ENCODE peak calls at places on chromosomes 4 and X, in six cellular contexts. One of them, this sample, is unnamed.

GRCh38 chr4:169251291-169252235 is 19.2 kb downstream of the SH3RF1 start:
- DNase-seq in left ventricle myocardium inferior: no peak
- DNase-seq in pancreas: no peak
- DNase-seq in foreskin fibroblast: no peak
- DNase-seq in cardiac fibroblast: no peak
- DNase-seq in cardiac muscle cell: no peak
- DNase-seq in this sample: no peak

GRCh38 chr4:5635826-5636196 is 72.5 kb downstream of the EVC2 start:
- DNase-seq in left ventricle myocardium inferior: no peak
- DNase-seq in pancreas: no peak
- DNase-seq in foreskin fibroblast: peak
- DNase-seq in cardiac fibroblast: peak
- DNase-seq in cardiac muscle cell: peak
- DNase-seq in this sample: no peak

GRCh38 chr4:102308032-102308799 is 37.1 kb downstream of the SLC39A8 start:
- DNase-seq in left ventricle myocardium inferior: no peak
- DNase-seq in pancreas: no peak
- DNase-seq in foreskin fibroblast: peak
- DNase-seq in cardiac fibroblast: peak
- DNase-seq in cardiac muscle cell: peak
- DNase-seq in this sample: no peak

GRCh38 chr4:153634737-153635353 is 49.2 kb upstream of the TLR2 start:
- DNase-seq in left ventricle myocardium inferior: no peak
- DNase-seq in pancreas: no peak
- DNase-seq in foreskin fibroblast: peak
- DNase-seq in cardiac fibroblast: peak
- DNase-seq in cardiac muscle cell: peak
- DNase-seq in this sample: no peak

GRCh38 chr4:124783847-124784246 is 71.3 kb upstream of the ANKRD50 start:
- DNase-seq in left ventricle myocardium inferior: no peak
- DNase-seq in pancreas: no peak
- DNase-seq in foreskin fibroblast: peak
- DNase-seq in cardiac fibroblast: peak
- DNase-seq in cardiac muscle cell: no peak
- DNase-seq in this sample: no peak

GRCh38 chr4:102867278-102868152 is 1.3 kb upstream of the CISD2 start:
- DNase-seq in left ventricle myocardium inferior: no peak
- DNase-seq in pancreas: no peak
- DNase-seq in foreskin fibroblast: no peak
- DNase-seq in cardiac fibroblast: no peak
- DNase-seq in cardiac muscle cell: no peak
- DNase-seq in this sample: no peak

GRCh38 chr4:89365375-89366170 is 58.0 kb upstream of the GPRIN3 start:
- DNase-seq in left ventricle myocardium inferior: no peak
- DNase-seq in pancreas: no peak
- DNase-seq in foreskin fibroblast: no peak
- DNase-seq in cardiac fibroblast: no peak
- DNase-seq in cardiac muscle cell: no peak
- DNase-seq in this sample: no peak

GRCh38 chr4:93199492-93199891 is 629.1 kb upstream of the ATOH1 start:
- DNase-seq in left ventricle myocardium inferior: no peak
- DNase-seq in pancreas: no peak
- DNase-seq in foreskin fibroblast: peak
- DNase-seq in cardiac fibroblast: peak
- DNase-seq in cardiac muscle cell: peak
- DNase-seq in this sample: no peak

GRCh38 chrX:116379854-116380253 is 56.6 kb upstream of the SLC6A14 start:
- DNase-seq in left ventricle myocardium inferior: peak
- DNase-seq in pancreas: no peak
- DNase-seq in foreskin fibroblast: peak
- DNase-seq in cardiac fibroblast: peak
- DNase-seq in cardiac muscle cell: peak
- DNase-seq in this sample: no peak

GRCh38 chrX:151704023-151704663 is 8.9 kb downstream of the PRRG3 start:
- DNase-seq in left ventricle myocardium inferior: no peak
- DNase-seq in pancreas: no peak
- DNase-seq in foreskin fibroblast: no peak
- DNase-seq in cardiac fibroblast: no peak
- DNase-seq in cardiac muscle cell: no peak
- DNase-seq in this sample: no peak

GRCh38 chrX:40651620-40652223 is 4.4 kb upstream of the CXorf38 start:
- DNase-seq in left ventricle myocardium inferior: peak
- DNase-seq in pancreas: peak
- DNase-seq in foreskin fibroblast: peak
- DNase-seq in cardiac fibroblast: peak
- DNase-seq in cardiac muscle cell: peak
- DNase-seq in this sample: peak

GRCh38 chr4:139841464-139842195 is 176.0 kb downstream of the MGST2 start:
- DNase-seq in left ventricle myocardium inferior: no peak
- DNase-seq in pancreas: peak
- DNase-seq in foreskin fibroblast: no peak
- DNase-seq in cardiac fibroblast: no peak
- DNase-seq in cardiac muscle cell: no peak
- DNase-seq in this sample: no peak

GRCh38 chrX:124257924-124258706 is 74.3 kb upstream of the TEX13D start:
- DNase-seq in left ventricle myocardium inferior: no peak
- DNase-seq in pancreas: no peak
- DNase-seq in foreskin fibroblast: peak
- DNase-seq in cardiac fibroblast: no peak
- DNase-seq in cardiac muscle cell: no peak
- DNase-seq in this sample: peak

GRCh38 chr4:125432078-125432477 is 117.3 kb downstream of the FAT4 start:
- DNase-seq in left ventricle myocardium inferior: peak
- DNase-seq in pancreas: no peak
- DNase-seq in foreskin fibroblast: peak
- DNase-seq in cardiac fibroblast: peak
- DNase-seq in cardiac muscle cell: peak
- DNase-seq in this sample: no peak

GRCh38 chr4:112029642-112030235 is 115.5 kb upstream of the FAM241A start:
- DNase-seq in left ventricle myocardium inferior: no peak
- DNase-seq in pancreas: no peak
- DNase-seq in foreskin fibroblast: peak
- DNase-seq in cardiac fibroblast: no peak
- DNase-seq in cardiac muscle cell: no peak
- DNase-seq in this sample: no peak

GRCh38 chrX:107628662-107629532 is 587 bp downstream of the PRPS1 start:
- DNase-seq in left ventricle myocardium inferior: peak
- DNase-seq in pancreas: peak
- DNase-seq in foreskin fibroblast: peak
- DNase-seq in cardiac fibroblast: peak
- DNase-seq in cardiac muscle cell: peak
- DNase-seq in this sample: peak

GRCh38 chrX:55450259-55450658 is 1.7 kb upstream of the MAGEH1 start:
- DNase-seq in left ventricle myocardium inferior: no peak
- DNase-seq in pancreas: no peak
- DNase-seq in foreskin fibroblast: peak
- DNase-seq in cardiac fibroblast: peak
- DNase-seq in cardiac muscle cell: peak
- DNase-seq in this sample: no peak

GRCh38 chr4:109441858-109442480 is 8.4 kb downstream of the SEC24B start:
- DNase-seq in left ventricle myocardium inferior: no peak
- DNase-seq in pancreas: no peak
- DNase-seq in foreskin fibroblast: peak
- DNase-seq in cardiac fibroblast: no peak
- DNase-seq in cardiac muscle cell: no peak
- DNase-seq in this sample: no peak

GRCh38 chr4:41137879-41138278 is 76.5 kb downstream of the APBB2 start:
- DNase-seq in left ventricle myocardium inferior: no peak
- DNase-seq in pancreas: no peak
- DNase-seq in foreskin fibroblast: no peak
- DNase-seq in cardiac fibroblast: no peak
- DNase-seq in cardiac muscle cell: no peak
- DNase-seq in this sample: no peak

GRCh38 chr4:153079824-153080486 is 124.3 kb upstream of the TRIM2 start:
- DNase-seq in left ventricle myocardium inferior: no peak
- DNase-seq in pancreas: no peak
- DNase-seq in foreskin fibroblast: no peak
- DNase-seq in cardiac fibroblast: no peak
- DNase-seq in cardiac muscle cell: peak
- DNase-seq in this sample: no peak

GRCh38 chr4:115629270-115629669 is 515.9 kb upstream of the NDST4 start:
- DNase-seq in left ventricle myocardium inferior: no peak
- DNase-seq in pancreas: no peak
- DNase-seq in foreskin fibroblast: no peak
- DNase-seq in cardiac fibroblast: no peak
- DNase-seq in cardiac muscle cell: no peak
- DNase-seq in this sample: no peak

GRCh38 chr4:70533791-70534190 is 15.4 kb downstream of the AMTN start:
- DNase-seq in left ventricle myocardium inferior: no peak
- DNase-seq in pancreas: no peak
- DNase-seq in foreskin fibroblast: no peak
- DNase-seq in cardiac fibroblast: no peak
- DNase-seq in cardiac muscle cell: no peak
- DNase-seq in this sample: no peak

GRCh38 chr4:70530997-70531396 is 12.6 kb downstream of the AMTN start:
- DNase-seq in left ventricle myocardium inferior: no peak
- DNase-seq in pancreas: no peak
- DNase-seq in foreskin fibroblast: no peak
- DNase-seq in cardiac fibroblast: no peak
- DNase-seq in cardiac muscle cell: no peak
- DNase-seq in this sample: no peak

GRCh38 chr4:70533211-70533610 is 14.8 kb downstream of the AMTN start:
- DNase-seq in left ventricle myocardium inferior: no peak
- DNase-seq in pancreas: no peak
- DNase-seq in foreskin fibroblast: no peak
- DNase-seq in cardiac fibroblast: no peak
- DNase-seq in cardiac muscle cell: no peak
- DNase-seq in this sample: no peak

GRCh38 chr4:70531981-70532380 is 13.6 kb downstream of the AMTN start:
- DNase-seq in left ventricle myocardium inferior: no peak
- DNase-seq in pancreas: no peak
- DNase-seq in foreskin fibroblast: no peak
- DNase-seq in cardiac fibroblast: no peak
- DNase-seq in cardiac muscle cell: no peak
- DNase-seq in this sample: no peak
- TF ChIP-seq CTCF in left ventricle myocardium inferior: no peak
- TF ChIP-seq CTCF in pancreas: no peak
- TF ChIP-seq CTCF in foreskin fibroblast: no peak
- TF ChIP-seq CTCF in cardiac fibroblast: peak
- TF ChIP-seq CTCF in cardiac muscle cell: no peak
- TF ChIP-seq CTCF in this sample: no peak

GRCh38 chrX:114717921-114718320 is 134.0 kb downstream of the HTR2C start:
- DNase-seq in left ventricle myocardium inferior: no peak
- DNase-seq in pancreas: no peak
- DNase-seq in foreskin fibroblast: no peak
- DNase-seq in cardiac fibroblast: no peak
- DNase-seq in cardiac muscle cell: no peak
- DNase-seq in this sample: peak
- TF ChIP-seq CTCF in left ventricle myocardium inferior: no peak
- TF ChIP-seq CTCF in pancreas: no peak
- TF ChIP-seq CTCF in foreskin fibroblast: peak
- TF ChIP-seq CTCF in cardiac fibroblast: peak
- TF ChIP-seq CTCF in cardiac muscle cell: peak
- TF ChIP-seq CTCF in this sample: no peak

DNA sequence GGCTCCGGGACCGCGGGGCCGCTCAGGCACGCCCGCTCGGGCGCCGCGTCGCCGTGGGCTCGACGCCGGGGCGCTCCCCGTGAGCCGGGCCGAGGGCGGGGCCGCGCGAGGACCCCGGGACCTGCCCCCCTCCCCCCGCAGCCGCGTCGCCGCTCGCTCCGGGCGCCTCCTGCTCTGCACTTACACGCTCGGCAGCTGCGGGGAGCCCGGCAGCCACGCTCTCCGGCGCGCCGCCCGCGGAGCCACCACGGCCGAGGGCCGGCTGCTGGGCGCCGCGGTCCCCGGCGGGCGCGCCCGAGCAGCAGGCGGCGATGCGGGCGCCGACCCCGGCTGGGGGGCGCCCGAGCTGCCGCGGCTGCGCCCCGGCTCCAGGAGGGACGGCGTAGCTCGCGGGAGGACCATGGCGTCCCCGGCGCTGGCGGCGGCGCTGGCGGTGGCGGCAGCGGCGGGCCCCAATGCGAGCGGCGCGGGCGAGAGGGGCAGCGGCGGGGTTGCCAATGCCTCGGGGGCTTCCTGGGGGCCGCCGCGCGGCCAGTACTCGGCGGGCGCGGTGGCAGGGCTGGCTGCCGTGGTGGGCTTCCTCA is at the start of gene ADRA2C:
- DNase-seq in left ventricle myocardium inferior: no peak
- DNase-seq in pancreas: peak
- DNase-seq in foreskin fibroblast: peak
- DNase-seq in cardiac fibroblast: no peak
- DNase-seq in cardiac muscle cell: peak
- DNase-seq in this sample: no peak
- TF ChIP-seq CTCF in left ventricle myocardium inferior: no peak
- TF ChIP-seq CTCF in pancreas: no peak
- TF ChIP-seq CTCF in foreskin fibroblast: no peak
- TF ChIP-seq CTCF in cardiac fibroblast: no peak
- TF ChIP-seq CTCF in cardiac muscle cell: no peak
- TF ChIP-seq CTCF in this sample: no peak

GRCh38 chrX:79082886-79083285 is 61.6 kb upstream of the GPR174 start:
- DNase-seq in left ventricle myocardium inferior: no peak
- DNase-seq in pancreas: no peak
- DNase-seq in foreskin fibroblast: no peak
- DNase-seq in cardiac fibroblast: no peak
- DNase-seq in cardiac muscle cell: no peak
- DNase-seq in this sample: no peak

GRCh38 chrX:79079477-79079876 is 65.0 kb upstream of the GPR174 start:
- DNase-seq in left ventricle myocardium inferior: no peak
- DNase-seq in pancreas: no peak
- DNase-seq in foreskin fibroblast: no peak
- DNase-seq in cardiac fibroblast: no peak
- DNase-seq in cardiac muscle cell: no peak
- DNase-seq in this sample: no peak

GRCh38 chrX:79080131-79080530 is 64.4 kb upstream of the GPR174 start:
- DNase-seq in left ventricle myocardium inferior: no peak
- DNase-seq in pancreas: no peak
- DNase-seq in foreskin fibroblast: peak
- DNase-seq in cardiac fibroblast: peak
- DNase-seq in cardiac muscle cell: peak
- DNase-seq in this sample: no peak

GRCh38 chrX:79084923-79085322 is 59.6 kb upstream of the GPR174 start:
- DNase-seq in left ventricle myocardium inferior: no peak
- DNase-seq in pancreas: no peak
- DNase-seq in foreskin fibroblast: no peak
- DNase-seq in cardiac fibroblast: no peak
- DNase-seq in cardiac muscle cell: no peak
- DNase-seq in this sample: peak

GRCh38 chrX:79081895-79082512 is 62.5 kb upstream of the GPR174 start:
- DNase-seq in left ventricle myocardium inferior: no peak
- DNase-seq in pancreas: no peak
- DNase-seq in foreskin fibroblast: peak
- DNase-seq in cardiac fibroblast: peak
- DNase-seq in cardiac muscle cell: peak
- DNase-seq in this sample: peak
- TF ChIP-seq CTCF in left ventricle myocardium inferior: peak
- TF ChIP-seq CTCF in pancreas: peak
- TF ChIP-seq CTCF in foreskin fibroblast: peak
- TF ChIP-seq CTCF in cardiac fibroblast: peak
- TF ChIP-seq CTCF in cardiac muscle cell: peak
- TF ChIP-seq CTCF in this sample: peak

GRCh38 chrX:80420147-80420546 is at the start of gene TENT5D:
- DNase-seq in left ventricle myocardium inferior: no peak
- DNase-seq in pancreas: no peak
- DNase-seq in foreskin fibroblast: no peak
- DNase-seq in cardiac fibroblast: no peak
- DNase-seq in cardiac muscle cell: no peak
- DNase-seq in this sample: no peak
- TF ChIP-seq CTCF in left ventricle myocardium inferior: no peak
- TF ChIP-seq CTCF in pancreas: no peak
- TF ChIP-seq CTCF in foreskin fibroblast: no peak
- TF ChIP-seq CTCF in cardiac fibroblast: no peak
- TF ChIP-seq CTCF in cardiac muscle cell: no peak
- TF ChIP-seq CTCF in this sample: no peak